ENCODE peak calls at places on chromosomes 7 and 10, in ten cellular contexts. One of them, this sample, is unnamed.

GRCh38 chr10:129959544-129960492 is 4.3 kb downstream of the EBF3 start:
- DNase-seq in foreskin fibroblast: no peak
- DNase-seq in HFF-Myc: no peak
- DNase-seq in cardiac fibroblast: peak
- DNase-seq in upper lobe of left lung: no peak
- DNase-seq in right atrium auricular region: no peak
- DNase-seq in neural progenitor cell: peak
- DNase-seq in mesothelial cell of epicardium: no peak
- DNase-seq in GM12865: no peak
- DNase-seq in fibroblast of mammary gland: no peak
- DNase-seq in this sample: no peak

GRCh38 chr10:105502076-105502475 is 861.0 kb downstream of the SORCS3 start:
- DNase-seq in foreskin fibroblast: no peak
- DNase-seq in HFF-Myc: no peak
- DNase-seq in cardiac fibroblast: no peak
- DNase-seq in upper lobe of left lung: no peak
- DNase-seq in right atrium auricular region: no peak
- DNase-seq in neural progenitor cell: no peak
- DNase-seq in mesothelial cell of epicardium: no peak
- DNase-seq in GM12865: no peak
- DNase-seq in fibroblast of mammary gland: no peak
- DNase-seq in this sample: no peak

GRCh38 chr7:133186060-133186459 is 66.8 kb upstream of the EXOC4 start:
- DNase-seq in foreskin fibroblast: no peak
- DNase-seq in HFF-Myc: no peak
- DNase-seq in cardiac fibroblast: no peak
- DNase-seq in upper lobe of left lung: no peak
- DNase-seq in right atrium auricular region: no peak
- DNase-seq in neural progenitor cell: no peak
- DNase-seq in mesothelial cell of epicardium: no peak
- DNase-seq in GM12865: peak
- DNase-seq in fibroblast of mammary gland: no peak
- DNase-seq in this sample: no peak

GRCh38 chr10:132516771-132517725 is 20.5 kb upstream of the INPP5A start:
- DNase-seq in foreskin fibroblast: peak
- DNase-seq in HFF-Myc: peak
- DNase-seq in cardiac fibroblast: peak
- DNase-seq in upper lobe of left lung: peak
- DNase-seq in right atrium auricular region: peak
- DNase-seq in neural progenitor cell: peak
- DNase-seq in mesothelial cell of epicardium: peak
- DNase-seq in GM12865: no peak
- DNase-seq in fibroblast of mammary gland: peak
- DNase-seq in this sample: no peak

GRCh38 chr7:23523486-23524075 is 8.2 kb downstream of the TRA2A start:
- DNase-seq in foreskin fibroblast: no peak
- DNase-seq in HFF-Myc: no peak
- DNase-seq in cardiac fibroblast: no peak
- DNase-seq in upper lobe of left lung: no peak
- DNase-seq in right atrium auricular region: no peak
- DNase-seq in neural progenitor cell: no peak
- DNase-seq in mesothelial cell of epicardium: no peak
- DNase-seq in GM12865: peak
- DNase-seq in fibroblast of mammary gland: no peak
- DNase-seq in this sample: no peak

GRCh38 chr10:51244739-51245138 is 170.5 kb downstream of the PRKG1 start:
- DNase-seq in foreskin fibroblast: peak
- DNase-seq in HFF-Myc: no peak
- DNase-seq in cardiac fibroblast: peak
- DNase-seq in upper lobe of left lung: no peak
- DNase-seq in right atrium auricular region: no peak
- DNase-seq in neural progenitor cell: peak
- DNase-seq in mesothelial cell of epicardium: no peak
- DNase-seq in GM12865: no peak
- DNase-seq in fibroblast of mammary gland: peak
- DNase-seq in this sample: no peak

GRCh38 chr7:86559096-86559495 is 84.6 kb upstream of the GRM3 start:
- DNase-seq in foreskin fibroblast: no peak
- DNase-seq in HFF-Myc: no peak
- DNase-seq in cardiac fibroblast: no peak
- DNase-seq in upper lobe of left lung: no peak
- DNase-seq in right atrium auricular region: no peak
- DNase-seq in neural progenitor cell: no peak
- DNase-seq in mesothelial cell of epicardium: no peak
- DNase-seq in GM12865: no peak
- DNase-seq in fibroblast of mammary gland: no peak
- DNase-seq in this sample: no peak

GRCh38 chr10:12511651-12512050 is 162.3 kb downstream of the CAMK1D start:
- DNase-seq in foreskin fibroblast: no peak
- DNase-seq in HFF-Myc: no peak
- DNase-seq in cardiac fibroblast: no peak
- DNase-seq in upper lobe of left lung: no peak
- DNase-seq in right atrium auricular region: peak
- DNase-seq in neural progenitor cell: no peak
- DNase-seq in mesothelial cell of epicardium: no peak
- DNase-seq in GM12865: no peak
- DNase-seq in fibroblast of mammary gland: no peak
- DNase-seq in this sample: no peak

GRCh38 chr10:21737061-21737460 is 203.0 kb downstream of the MLLT10 start:
- DNase-seq in foreskin fibroblast: no peak
- DNase-seq in HFF-Myc: no peak
- DNase-seq in cardiac fibroblast: no peak
- DNase-seq in upper lobe of left lung: no peak
- DNase-seq in right atrium auricular region: no peak
- DNase-seq in neural progenitor cell: no peak
- DNase-seq in mesothelial cell of epicardium: no peak
- DNase-seq in GM12865: no peak
- DNase-seq in fibroblast of mammary gland: no peak
- DNase-seq in this sample: no peak

DNA sequence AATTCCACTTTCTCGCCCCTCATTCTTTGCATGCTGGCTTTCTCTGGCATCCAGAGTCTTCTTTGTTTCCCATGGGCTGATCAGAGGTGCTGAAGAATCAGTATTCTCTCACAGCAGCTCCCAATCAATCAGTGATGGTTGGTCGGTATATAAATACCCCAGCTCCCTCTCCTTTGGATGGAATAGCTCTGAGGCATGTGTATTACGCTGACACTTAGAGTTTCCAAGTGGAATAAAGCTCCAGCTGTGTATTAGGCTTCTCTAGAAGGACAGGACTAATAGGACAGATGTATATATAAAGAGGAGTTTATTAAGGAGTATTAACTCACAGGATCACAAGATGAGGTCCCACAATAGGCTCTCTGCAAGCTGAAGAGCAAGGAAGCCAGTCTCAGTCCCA is 218.3 kb upstream of the GRB10 start:
- DNase-seq in foreskin fibroblast: no peak
- DNase-seq in HFF-Myc: no peak
- DNase-seq in cardiac fibroblast: no peak
- DNase-seq in upper lobe of left lung: no peak
- DNase-seq in right atrium auricular region: no peak
- DNase-seq in neural progenitor cell: no peak
- DNase-seq in mesothelial cell of epicardium: no peak
- DNase-seq in GM12865: no peak
- DNase-seq in fibroblast of mammary gland: no peak
- DNase-seq in this sample: no peak
- TF ChIP-seq CTCF in foreskin fibroblast: no peak
- TF ChIP-seq CTCF in HFF-Myc: no peak
- TF ChIP-seq CTCF in cardiac fibroblast: peak
- TF ChIP-seq CTCF in upper lobe of left lung: no peak
- TF ChIP-seq CTCF in right atrium auricular region: no peak
- TF ChIP-seq CTCF in neural progenitor cell: peak
- TF ChIP-seq CTCF in mesothelial cell of epicardium: no peak
- TF ChIP-seq CTCF in GM12865: no peak
- TF ChIP-seq CTCF in fibroblast of mammary gland: peak
- TF ChIP-seq CTCF in this sample: no peak

DNA sequence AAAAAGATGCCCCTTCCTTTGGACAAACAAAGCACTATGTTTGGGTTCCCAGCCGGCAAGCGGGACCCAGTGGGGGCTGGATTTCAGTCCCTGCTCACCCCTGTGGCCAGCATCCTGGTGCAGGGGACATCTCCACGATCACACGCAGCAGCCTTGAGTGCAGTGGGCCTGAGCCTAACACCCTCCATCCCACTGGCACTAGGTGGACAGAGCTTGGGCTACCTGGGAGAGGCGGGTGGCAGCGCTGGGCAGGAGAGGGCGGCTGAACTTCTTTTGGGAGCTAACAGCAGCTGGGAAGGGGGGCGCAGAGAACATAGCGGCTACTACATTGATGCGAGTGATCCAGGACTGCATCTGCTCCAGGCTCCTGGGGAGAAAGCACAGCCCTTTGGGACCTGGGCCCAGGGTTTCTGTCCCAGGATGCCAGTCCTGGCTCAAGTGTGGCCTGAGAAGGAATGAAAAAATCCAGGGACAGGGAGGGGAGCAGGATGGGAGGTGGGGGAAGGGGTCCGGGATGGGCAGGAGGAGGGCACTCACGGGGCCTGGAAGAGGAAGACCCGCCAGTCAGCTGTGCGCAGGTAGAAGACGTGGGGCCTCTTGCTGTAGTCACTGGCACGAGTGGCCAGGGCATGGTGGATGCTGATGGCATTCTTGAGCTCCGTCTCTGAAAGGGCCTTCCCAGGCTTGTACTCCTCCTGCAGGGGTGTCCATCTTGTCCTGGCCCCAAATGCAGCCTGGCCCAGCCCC is 9.0 kb downstream of the NFKB2 start:
- DNase-seq in foreskin fibroblast: no peak
- DNase-seq in HFF-Myc: no peak
- DNase-seq in cardiac fibroblast: no peak
- DNase-seq in upper lobe of left lung: no peak
- DNase-seq in right atrium auricular region: no peak
- DNase-seq in neural progenitor cell: no peak
- DNase-seq in mesothelial cell of epicardium: no peak
- DNase-seq in GM12865: no peak
- DNase-seq in fibroblast of mammary gland: no peak
- DNase-seq in this sample: no peak
- TF ChIP-seq CTCF in foreskin fibroblast: no peak
- TF ChIP-seq CTCF in HFF-Myc: no peak
- TF ChIP-seq CTCF in cardiac fibroblast: no peak
- TF ChIP-seq CTCF in upper lobe of left lung: no peak
- TF ChIP-seq CTCF in right atrium auricular region: no peak
- TF ChIP-seq CTCF in neural progenitor cell: no peak
- TF ChIP-seq CTCF in mesothelial cell of epicardium: no peak
- TF ChIP-seq CTCF in GM12865: no peak
- TF ChIP-seq CTCF in fibroblast of mammary gland: no peak
- TF ChIP-seq CTCF in this sample: no peak

DNA sequence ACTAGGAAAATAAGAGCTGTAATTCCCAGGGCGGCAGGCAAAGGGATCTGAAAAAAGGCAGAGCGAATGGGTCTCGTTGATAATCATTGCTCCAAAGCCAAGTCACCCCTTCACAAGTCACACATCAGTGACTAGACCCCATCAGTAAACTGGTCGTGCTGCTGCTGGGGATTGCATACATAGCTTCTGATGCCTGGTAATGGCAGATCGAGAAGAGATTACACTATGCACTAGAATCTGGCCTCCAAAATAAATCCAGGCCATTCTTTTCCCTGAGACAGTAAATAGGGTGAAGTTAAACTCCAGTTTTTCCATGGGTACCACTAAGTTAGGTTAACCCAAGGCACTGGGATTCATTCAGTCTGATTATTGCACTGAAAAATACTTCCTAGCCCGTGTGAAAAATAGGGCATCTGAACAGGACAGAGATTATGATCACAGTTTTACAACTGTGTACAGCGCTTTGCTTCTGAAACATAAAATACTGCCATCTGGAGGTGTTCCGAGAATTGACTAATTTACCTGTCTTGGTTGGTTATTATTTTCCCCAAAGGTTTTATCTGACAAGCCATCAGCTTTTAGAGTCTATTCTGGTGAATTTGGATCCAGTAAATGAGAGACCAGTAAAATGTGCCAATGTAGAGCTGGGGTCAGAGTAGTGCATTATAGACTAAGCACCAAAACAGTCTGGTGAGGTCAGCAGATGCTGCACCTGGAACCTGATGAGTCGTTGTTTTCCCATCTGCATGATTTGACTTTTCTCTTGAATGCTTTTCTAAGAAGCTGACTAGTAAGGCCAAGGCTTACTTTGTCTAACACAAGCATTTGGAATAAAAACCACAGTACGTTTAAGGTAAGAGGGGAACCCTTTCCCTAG is 82.9 kb upstream of the AFAP1L2 start:
- DNase-seq in foreskin fibroblast: peak
- DNase-seq in HFF-Myc: peak
- DNase-seq in cardiac fibroblast: no peak
- DNase-seq in upper lobe of left lung: no peak
- DNase-seq in right atrium auricular region: no peak
- DNase-seq in neural progenitor cell: no peak
- DNase-seq in mesothelial cell of epicardium: no peak
- DNase-seq in GM12865: no peak
- DNase-seq in fibroblast of mammary gland: peak
- DNase-seq in this sample: no peak
- TF ChIP-seq CTCF in foreskin fibroblast: no peak
- TF ChIP-seq CTCF in HFF-Myc: no peak
- TF ChIP-seq CTCF in cardiac fibroblast: no peak
- TF ChIP-seq CTCF in upper lobe of left lung: no peak
- TF ChIP-seq CTCF in right atrium auricular region: no peak
- TF ChIP-seq CTCF in neural progenitor cell: peak
- TF ChIP-seq CTCF in mesothelial cell of epicardium: no peak
- TF ChIP-seq CTCF in GM12865: no peak
- TF ChIP-seq CTCF in fibroblast of mammary gland: peak
- TF ChIP-seq CTCF in this sample: peak

GRCh38 chr7:117386125-117386709 is 41.1 kb downstream of the ASZ1 start:
- DNase-seq in foreskin fibroblast: peak
- DNase-seq in HFF-Myc: no peak
- DNase-seq in cardiac fibroblast: no peak
- DNase-seq in upper lobe of left lung: no peak
- DNase-seq in right atrium auricular region: no peak
- DNase-seq in neural progenitor cell: no peak
- DNase-seq in mesothelial cell of epicardium: no peak
- DNase-seq in GM12865: no peak
- DNase-seq in fibroblast of mammary gland: peak
- DNase-seq in this sample: no peak

GRCh38 chr7:117384693-117385092 is 42.6 kb downstream of the ASZ1 start:
- DNase-seq in foreskin fibroblast: no peak
- DNase-seq in HFF-Myc: no peak
- DNase-seq in cardiac fibroblast: no peak
- DNase-seq in upper lobe of left lung: no peak
- DNase-seq in right atrium auricular region: no peak
- DNase-seq in neural progenitor cell: no peak
- DNase-seq in mesothelial cell of epicardium: no peak
- DNase-seq in GM12865: no peak
- DNase-seq in fibroblast of mammary gland: no peak
- DNase-seq in this sample: no peak

GRCh38 chr7:117385340-117386124 is 41.8 kb downstream of the ASZ1 start:
- DNase-seq in foreskin fibroblast: no peak
- DNase-seq in HFF-Myc: no peak
- DNase-seq in cardiac fibroblast: peak
- DNase-seq in upper lobe of left lung: no peak
- DNase-seq in right atrium auricular region: no peak
- DNase-seq in neural progenitor cell: no peak
- DNase-seq in mesothelial cell of epicardium: no peak
- DNase-seq in GM12865: peak
- DNase-seq in fibroblast of mammary gland: peak
- DNase-seq in this sample: no peak

GRCh38 chr7:117383826-117384225 is 43.5 kb downstream of the ASZ1 start:
- DNase-seq in foreskin fibroblast: no peak
- DNase-seq in HFF-Myc: no peak
- DNase-seq in cardiac fibroblast: no peak
- DNase-seq in upper lobe of left lung: no peak
- DNase-seq in right atrium auricular region: no peak
- DNase-seq in neural progenitor cell: no peak
- DNase-seq in mesothelial cell of epicardium: no peak
- DNase-seq in GM12865: no peak
- DNase-seq in fibroblast of mammary gland: no peak
- DNase-seq in this sample: no peak

GRCh38 chr7:117381357-117381756 is 45.9 kb downstream of the ASZ1 start:
- DNase-seq in foreskin fibroblast: no peak
- DNase-seq in HFF-Myc: no peak
- DNase-seq in cardiac fibroblast: no peak
- DNase-seq in upper lobe of left lung: no peak
- DNase-seq in right atrium auricular region: no peak
- DNase-seq in neural progenitor cell: no peak
- DNase-seq in mesothelial cell of epicardium: no peak
- DNase-seq in GM12865: peak
- DNase-seq in fibroblast of mammary gland: no peak
- DNase-seq in this sample: no peak
- TF ChIP-seq CTCF in foreskin fibroblast: peak
- TF ChIP-seq CTCF in HFF-Myc: no peak
- TF ChIP-seq CTCF in cardiac fibroblast: no peak
- TF ChIP-seq CTCF in upper lobe of left lung: no peak
- TF ChIP-seq CTCF in right atrium auricular region: no peak
- TF ChIP-seq CTCF in neural progenitor cell: no peak
- TF ChIP-seq CTCF in mesothelial cell of epicardium: no peak
- TF ChIP-seq CTCF in GM12865: peak
- TF ChIP-seq CTCF in fibroblast of mammary gland: peak
- TF ChIP-seq CTCF in this sample: no peak